ENCODE peak calls at places on chromosomes 7 and 10, in six cellular contexts. One of them, this sample, is unnamed.

GRCh38 chr10:104031631-104032030 is 54.0 kb downstream of the COL17A1 start:
- DNase-seq in H1: no peak
- DNase-seq in GM12878: no peak
- DNase-seq in GM12891: no peak
- DNase-seq in HepG2: no peak
- DNase-seq in K562: no peak
- DNase-seq in this sample: no peak

GRCh38 chr7:39921505-39922250 is 28.4 kb upstream of the CDK13 start:
- DNase-seq in HepG2: no peak
- DNase-seq in K562: peak
- DNase-seq in GM12878: no peak
- DNase-seq in H1: no peak
- DNase-seq in GM12891: no peak
- DNase-seq in this sample: no peak

GRCh38 chr7:139763330-139763729 is 14.5 kb downstream of the HIPK2 start:
- DNase-seq in GM12878: no peak
- DNase-seq in K562: peak
- DNase-seq in GM12891: no peak
- DNase-seq in HepG2: no peak
- DNase-seq in H1: no peak
- DNase-seq in this sample: no peak

GRCh38 chr10:73439605-73440298 is 6.4 kb upstream of the MSS51 start:
- DNase-seq in K562: no peak
- DNase-seq in GM12891: no peak
- DNase-seq in H1: no peak
- DNase-seq in HepG2: no peak
- DNase-seq in GM12878: no peak
- DNase-seq in this sample: no peak

GRCh38 chr7:55130079-55130476 is 111.3 kb downstream of the EGFR start:
- DNase-seq in GM12891: no peak
- DNase-seq in HepG2: no peak
- DNase-seq in K562: no peak
- DNase-seq in GM12878: no peak
- DNase-seq in H1: no peak
- DNase-seq in this sample: no peak

GRCh38 chr10:25701651-25702050 is 232.4 kb upstream of the MYO3A start:
- DNase-seq in K562: no peak
- DNase-seq in HepG2: no peak
- DNase-seq in H1: no peak
- DNase-seq in GM12891: no peak
- DNase-seq in GM12878: no peak
- DNase-seq in this sample: no peak

GRCh38 chr10:110225441-110225755 is 18.0 kb downstream of the MXI1 start:
- DNase-seq in GM12878: no peak
- DNase-seq in GM12891: no peak
- DNase-seq in H1: no peak
- DNase-seq in HepG2: no peak
- DNase-seq in K562: no peak
- DNase-seq in this sample: no peak

GRCh38 chr10:12041766-12042408 is 722 bp downstream of the UPF2 start:
- DNase-seq in GM12878: no peak
- DNase-seq in K562: peak
- DNase-seq in HepG2: peak
- DNase-seq in H1: no peak
- DNase-seq in GM12891: no peak
- DNase-seq in this sample: no peak

GRCh38 chr7:14836571-14837189 is 65.9 kb downstream of the DGKB start:
- DNase-seq in H1: peak
- DNase-seq in HepG2: no peak
- DNase-seq in GM12878: no peak
- DNase-seq in GM12891: no peak
- DNase-seq in K562: no peak
- DNase-seq in this sample: no peak

GRCh38 chr7:24576171-24577052 is 3.2 kb downstream of the PALS2 start:
- DNase-seq in GM12891: no peak
- DNase-seq in HepG2: peak
- DNase-seq in K562: peak
- DNase-seq in H1: no peak
- DNase-seq in GM12878: peak
- DNase-seq in this sample: no peak

GRCh38 chr7:20220824-20221547 is 3.8 kb upstream of the MACC1 start:
- DNase-seq in HepG2: no peak
- DNase-seq in GM12891: no peak
- DNase-seq in H1: no peak
- DNase-seq in K562: peak
- DNase-seq in GM12878: no peak
- DNase-seq in this sample: no peak

GRCh38 chr7:153327683-153328082 is 568.1 kb downstream of the ACTR3B start:
- DNase-seq in H1: no peak
- DNase-seq in GM12878: no peak
- DNase-seq in GM12891: no peak
- DNase-seq in K562: no peak
- DNase-seq in HepG2: no peak
- DNase-seq in this sample: no peak

GRCh38 chr7:102208826-102209225 is 77.8 kb upstream of the SH2B2 start:
- DNase-seq in GM12891: no peak
- DNase-seq in K562: no peak
- DNase-seq in GM12878: no peak
- DNase-seq in H1: no peak
- DNase-seq in HepG2: no peak
- DNase-seq in this sample: no peak

GRCh38 chr7:22194633-22195273 is 162.2 kb downstream of the RAPGEF5 start:
- DNase-seq in K562: no peak
- DNase-seq in H1: no peak
- DNase-seq in GM12878: no peak
- DNase-seq in HepG2: no peak
- DNase-seq in GM12891: no peak
- DNase-seq in this sample: no peak
- TF ChIP-seq TAF1 in K562: no peak
- TF ChIP-seq TAF1 in H1: no peak
- TF ChIP-seq TAF1 in GM12878: no peak
- TF ChIP-seq TAF1 in HepG2: no peak
- TF ChIP-seq TAF1 in GM12891: no peak
- TF ChIP-seq TAF1 in this sample: no peak

GRCh38 chr7:126988022-126988421 is 264.7 kb downstream of the GRM8 start:
- DNase-seq in HepG2: no peak
- DNase-seq in H1: no peak
- DNase-seq in K562: no peak
- DNase-seq in GM12878: no peak
- DNase-seq in GM12891: no peak
- DNase-seq in this sample: no peak

GRCh38 chr7:126996659-126997058 is 256.1 kb downstream of the GRM8 start:
- DNase-seq in K562: no peak
- DNase-seq in GM12891: no peak
- DNase-seq in HepG2: no peak
- DNase-seq in GM12878: no peak
- DNase-seq in H1: no peak
- DNase-seq in this sample: no peak

DNA sequence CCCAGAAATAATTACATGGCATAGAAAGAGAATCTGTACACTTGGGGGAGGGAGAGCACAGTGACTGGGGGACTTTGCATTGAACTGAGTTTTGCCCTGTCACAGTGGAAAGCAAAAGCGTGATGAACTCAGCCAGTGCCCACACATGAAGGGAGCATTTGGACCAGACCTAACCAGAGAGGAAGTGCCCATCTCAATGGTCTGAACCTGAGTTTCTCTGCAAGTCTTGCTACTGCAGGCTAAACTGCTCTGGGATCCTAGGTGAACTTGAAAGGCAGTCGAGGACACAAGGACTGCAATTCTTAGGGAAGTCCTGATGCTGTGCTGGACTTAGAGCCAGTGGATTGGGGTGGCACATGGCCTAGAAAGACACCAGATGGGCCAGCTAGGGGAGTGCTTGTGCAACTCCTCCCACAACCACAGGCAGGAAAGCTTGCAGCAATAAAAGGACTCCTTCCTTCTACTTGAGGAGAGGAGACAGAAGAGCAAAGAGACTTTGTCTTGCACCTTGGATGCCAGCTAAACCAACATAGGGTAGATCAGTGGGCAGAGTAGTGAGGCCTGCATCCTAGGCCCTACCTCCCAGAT is 259.0 kb downstream of the GRM8 start:
- DNase-seq in HepG2: no peak
- DNase-seq in GM12878: no peak
- DNase-seq in K562: no peak
- DNase-seq in GM12891: no peak
- DNase-seq in H1: no peak
- DNase-seq in this sample: no peak
- TF ChIP-seq POLR2AphosphoS5 in HepG2: no peak
- TF ChIP-seq POLR2AphosphoS5 in GM12878: no peak
- TF ChIP-seq POLR2AphosphoS5 in K562: no peak
- TF ChIP-seq POLR2AphosphoS5 in GM12891: no peak
- TF ChIP-seq POLR2AphosphoS5 in H1: no peak
- TF ChIP-seq POLR2AphosphoS5 in this sample: no peak

GRCh38 chr7:87505557-87506242 is 30.2 kb upstream of the ABCB4 start:
- DNase-seq in GM12891: no peak
- DNase-seq in HepG2: no peak
- DNase-seq in K562: no peak
- DNase-seq in H1: no peak
- DNase-seq in GM12878: no peak
- DNase-seq in this sample: no peak

GRCh38 chr7:87507446-87507845 is 32.0 kb upstream of the ABCB4 start:
- DNase-seq in H1: no peak
- DNase-seq in K562: no peak
- DNase-seq in GM12878: no peak
- DNase-seq in HepG2: peak
- DNase-seq in GM12891: no peak
- DNase-seq in this sample: no peak

GRCh38 chr7:87505122-87505521 is 29.6 kb upstream of the ABCB4 start:
- DNase-seq in K562: no peak
- DNase-seq in H1: no peak
- DNase-seq in GM12878: no peak
- DNase-seq in HepG2: no peak
- DNase-seq in GM12891: no peak
- DNase-seq in this sample: no peak

GRCh38 chr7:87510430-87510875 is 35.0 kb upstream of the ABCB4 start:
- DNase-seq in H1: no peak
- DNase-seq in HepG2: no peak
- DNase-seq in GM12891: no peak
- DNase-seq in GM12878: no peak
- DNase-seq in K562: no peak
- DNase-seq in this sample: no peak

GRCh38 chr7:87506243-87507180 is 31.0 kb upstream of the ABCB4 start:
- DNase-seq in K562: no peak
- DNase-seq in GM12878: no peak
- DNase-seq in HepG2: peak
- DNase-seq in H1: no peak
- DNase-seq in GM12891: no peak
- DNase-seq in this sample: no peak
- TF ChIP-seq POLR2A in K562: no peak
- TF ChIP-seq POLR2A in GM12878: no peak
- TF ChIP-seq POLR2A in HepG2: no peak
- TF ChIP-seq POLR2A in H1: no peak
- TF ChIP-seq POLR2A in GM12891: no peak
- TF ChIP-seq POLR2A in this sample: no peak

DNA sequence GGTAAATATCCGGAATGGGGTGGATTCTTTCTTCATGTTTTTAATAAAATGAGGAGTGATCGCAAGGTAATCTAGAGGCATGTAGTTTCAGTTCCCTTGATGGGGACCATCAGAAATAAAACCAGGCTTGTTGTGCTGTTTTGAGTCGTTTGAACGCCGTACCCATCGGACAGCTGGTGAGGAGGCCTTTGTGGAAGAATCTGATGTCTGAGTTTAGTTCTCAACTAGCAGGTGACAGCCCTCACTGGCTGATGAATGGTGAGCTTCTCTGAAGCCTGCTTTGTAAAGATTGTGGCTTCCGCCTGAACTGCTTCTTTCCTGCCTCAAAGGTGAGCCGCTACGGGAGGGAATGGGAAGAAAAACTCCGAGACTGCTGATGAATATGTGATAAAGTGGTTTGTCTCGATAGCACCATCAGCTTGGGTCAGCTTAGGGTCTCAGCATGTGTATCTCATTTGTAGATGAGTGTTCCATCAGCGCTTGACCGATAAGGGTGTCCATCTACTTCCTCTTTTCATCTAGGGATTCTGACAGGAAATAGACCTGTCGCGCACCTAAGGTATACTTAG is 977 bp downstream of the TMEM248 start:
- DNase-seq in GM12891: no peak
- DNase-seq in H1: no peak
- DNase-seq in K562: peak
- DNase-seq in HepG2: peak
- DNase-seq in GM12878: peak
- DNase-seq in this sample: no peak
- TF ChIP-seq TAF1 in GM12891: no peak
- TF ChIP-seq TAF1 in H1: no peak
- TF ChIP-seq TAF1 in K562: peak
- TF ChIP-seq TAF1 in HepG2: no peak
- TF ChIP-seq TAF1 in GM12878: no peak
- TF ChIP-seq TAF1 in this sample: no peak

DNA sequence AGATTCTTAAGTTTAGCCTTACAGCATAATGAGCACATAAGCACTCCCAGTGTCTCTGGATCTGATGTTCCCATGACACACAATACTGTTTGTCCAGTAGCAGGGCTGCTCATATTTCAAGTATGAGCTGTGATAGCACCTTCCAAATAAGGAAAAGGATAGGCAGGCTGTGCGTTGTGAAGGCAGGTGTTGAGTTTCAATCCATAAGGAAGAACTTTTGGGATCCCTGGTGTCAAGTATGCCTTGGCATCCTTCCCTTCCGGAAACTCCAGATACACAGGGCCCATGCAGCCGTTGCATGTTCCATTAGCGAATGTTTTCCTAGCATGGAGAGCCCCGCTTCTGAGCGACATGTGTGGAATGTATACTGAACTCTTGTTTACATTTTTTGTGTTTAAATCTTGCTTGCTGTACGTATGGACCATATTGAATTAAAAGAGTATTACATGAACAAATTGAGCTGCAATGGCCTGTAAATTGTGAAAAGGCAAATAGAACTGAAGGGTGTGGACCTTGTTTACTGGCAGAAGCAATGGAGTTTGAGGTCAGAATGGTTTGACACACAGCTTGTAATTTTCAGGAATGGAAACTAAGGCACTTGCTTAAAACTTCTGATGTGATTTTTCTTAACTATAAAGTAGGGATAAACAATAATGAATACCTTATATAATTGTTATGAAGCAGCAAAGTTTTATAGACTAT is 33.7 kb upstream of the COBL start:
- DNase-seq in GM12878: no peak
- DNase-seq in HepG2: peak
- DNase-seq in H1: no peak
- DNase-seq in GM12891: no peak
- DNase-seq in K562: no peak
- DNase-seq in this sample: no peak
- TF ChIP-seq POLR2AphosphoS5 in GM12878: no peak
- TF ChIP-seq POLR2AphosphoS5 in HepG2: no peak
- TF ChIP-seq POLR2AphosphoS5 in H1: no peak
- TF ChIP-seq POLR2AphosphoS5 in GM12891: no peak
- TF ChIP-seq POLR2AphosphoS5 in K562: no peak
- TF ChIP-seq POLR2AphosphoS5 in this sample: no peak

GRCh38 chr10:96044686-96045085 is 1.3 kb downstream of the CCNJ start:
- DNase-seq in GM12878: no peak
- DNase-seq in K562: no peak
- DNase-seq in HepG2: peak
- DNase-seq in GM12891: no peak
- DNase-seq in H1: no peak
- DNase-seq in this sample: no peak
- TF ChIP-seq POLR2A in GM12878: no peak
- TF ChIP-seq POLR2A in K562: no peak
- TF ChIP-seq POLR2A in HepG2: no peak
- TF ChIP-seq POLR2A in GM12891: no peak
- TF ChIP-seq POLR2A in H1: no peak
- TF ChIP-seq POLR2A in this sample: no peak

GRCh38 chr7:103689262-103689661 is 243.3 kb upstream of the SLC26A5 start:
- DNase-seq in GM12891: no peak
- DNase-seq in H1: no peak
- DNase-seq in GM12878: no peak
- DNase-seq in HepG2: no peak
- DNase-seq in K562: no peak
- DNase-seq in this sample: no peak
- TF ChIP-seq TAF1 in GM12891: no peak
- TF ChIP-seq TAF1 in H1: no peak
- TF ChIP-seq TAF1 in GM12878: no peak
- TF ChIP-seq TAF1 in HepG2: no peak
- TF ChIP-seq TAF1 in K562: no peak
- TF ChIP-seq TAF1 in this sample: no peak